ENCODE peak calls at places on chromosomes 13 and 19, in eight cellular contexts. S is astrocyte of the cerebellum; L is AG04450; O is pancreas; U is BJ; Y is GM06990; N is CD4-positive, alpha-beta T cell; G is nephron progenitor cell. A is an unnamed sample.

GRCh38 chr13:46489586-46490023 is 63.4 kb upstream of the LRCH1 start:
- DNase-seq in Y (no peak), U (peak; percentile 78), L (peak; percentile 7), O (no peak), G (no peak), N (no peak), S (peak; percentile 70), A (peak; percentile 82)

GRCh38 chr19:36916991-36917390 is 859 bp downstream of the ZNF568 start:
- DNase-seq in S (no peak), N (no peak), L (no peak), G (no peak), Y (peak; percentile 9), O (no peak), U (peak; percentile 1), A (no peak)

GRCh38 chr13:111344471-111345191 is 24.2 kb downstream of the TEX29 start:
- DNase-seq in L (peak; percentile 93), U (no peak), N (no peak), G (peak; percentile 65), S (no peak), O (peak; percentile 28), Y (no peak), A (peak; percentile 23)

GRCh38 chr19:6056801-6057650 is 53.3 kb downstream of the RFX2 start:
- DNase-seq in O (peak; percentile 43), U (peak; percentile 95), L (peak; percentile 65), G (no peak), N (no peak), Y (no peak), S (peak; percentile 90), A (peak; percentile 53)

GRCh38 chr13:43487885-43488284 is 298.9 kb downstream of the ENOX1 start:
- DNase-seq in G (no peak), S (no peak), Y (no peak), O (no peak), L (no peak), U (no peak), N (no peak), A (no peak)

GRCh38 chr19:40419780-40420179 is 6.0 kb downstream of the SERTAD1 start:
- DNase-seq in S (no peak), U (no peak), N (no peak), L (no peak), Y (no peak), G (no peak), O (no peak), A (no peak)

GRCh38 chr19:38663957-38664502 is 16.6 kb downstream of the ACTN4 start:
- DNase-seq in O (no peak), S (no peak), Y (no peak), U (no peak), G (no peak), L (no peak), N (no peak), A (no peak)

GRCh38 chr13:114108141-114108761 is 24.2 kb downstream of the RASA3 start:
- DNase-seq in U (no peak), G (peak; percentile 0), Y (no peak), S (no peak), O (no peak), N (peak; percentile 1), L (no peak), A (no peak)

GRCh38 chr13:21297452-21297851 is 121.0 kb downstream of the MRPL57 start:
- DNase-seq in Y (no peak), N (no peak), U (no peak), S (no peak), L (no peak), G (no peak), O (no peak), A (no peak)

GRCh38 chr19:29569038-29569911 is 36.8 kb upstream of the POP4 start:
- DNase-seq in L (no peak), O (no peak), N (no peak), U (no peak), Y (no peak), S (no peak), G (no peak), A (no peak)

GRCh38 chr13:65595881-65596280 is 1634.3 kb downstream of the PCDH9 start:
- DNase-seq in G (no peak), U (no peak), L (peak; percentile 8), N (no peak), Y (no peak), O (no peak), S (no peak), A (no peak)

GRCh38 chr13:21661097-21661496 is 9.8 kb upstream of the FGF9 start:
- DNase-seq in U (no peak), G (no peak), S (no peak), O (no peak), Y (no peak), N (no peak), L (no peak), A (no peak)

GRCh38 chr19:39795001-39795400 is 16.3 kb downstream of the LEUTX start:
- DNase-seq in G (no peak), L (no peak), S (no peak), N (no peak), U (no peak), O (no peak), Y (peak; percentile 40), A (no peak)

GRCh38 chr19:10454267-10454666 is 33.9 kb downstream of the PDE4A start:
- DNase-seq in O (no peak), L (no peak), U (no peak), N (no peak), Y (no peak), S (no peak), G (peak; percentile 46), A (no peak)

DNA sequence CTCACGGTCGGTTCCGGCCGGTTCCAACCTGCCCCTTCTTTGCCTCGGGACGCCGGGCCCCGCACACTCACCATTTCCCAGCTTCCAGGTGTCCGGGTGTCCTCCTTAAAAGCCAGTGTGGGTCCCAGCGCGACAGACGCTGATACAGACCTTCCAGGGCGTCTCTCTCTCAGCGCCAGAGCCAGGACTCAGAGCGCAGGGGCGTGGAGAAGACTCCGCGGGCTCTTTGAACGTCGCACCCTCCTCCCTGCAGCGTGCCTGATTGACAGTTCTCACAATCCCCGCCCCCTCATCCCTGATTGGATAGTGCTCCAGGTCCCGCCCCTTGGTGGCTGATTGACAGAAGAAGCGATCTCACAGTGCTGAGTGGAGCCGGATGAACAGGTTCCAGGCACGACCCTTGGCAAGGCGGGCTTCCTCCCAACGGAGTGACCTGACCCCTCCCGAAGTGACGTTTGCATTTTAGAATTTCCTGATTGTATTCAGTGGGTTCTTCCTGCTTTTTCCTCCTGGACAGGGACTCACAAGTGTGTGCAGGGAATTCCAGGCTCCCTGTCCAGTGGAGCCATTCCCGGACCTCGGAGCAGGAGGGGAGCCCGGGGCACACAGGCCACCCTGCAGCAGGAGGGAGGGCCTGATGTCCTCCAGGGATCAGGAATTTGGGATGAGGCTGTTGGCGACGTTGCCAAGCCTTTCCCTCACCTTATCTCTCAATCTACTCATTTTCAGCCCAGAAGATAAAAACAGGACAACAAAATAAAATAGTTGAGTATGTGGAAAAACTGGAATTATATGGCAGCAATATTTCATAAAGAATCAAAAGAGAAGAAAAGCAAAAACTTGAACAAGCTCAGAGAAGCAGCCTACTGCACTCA is at the start of gene ZNF823:
- DNase-seq in L (peak; percentile 93), U (peak; percentile 91), O (peak; percentile 100), N (peak; percentile 98), Y (peak; percentile 90), S (peak; percentile 90), G (peak; percentile 99), A (peak; percentile 79)
- TF ChIP-seq CTCF in L (no peak), U (no peak), O (no peak), N (no peak), Y (no peak), S (no peak), G (no peak), A (no peak)

GRCh38 chr13:91813255-91813654 is 414.8 kb downstream of the GPC5 start:
- DNase-seq in G (no peak), U (no peak), S (no peak), Y (no peak), N (no peak), O (no peak), L (no peak), A (no peak)

GRCh38 chr13:91817250-91817649 is 418.8 kb downstream of the GPC5 start:
- DNase-seq in L (no peak), S (no peak), G (no peak), Y (no peak), N (no peak), U (no peak), O (no peak), A (no peak)
- TF ChIP-seq CTCF in L (peak; percentile 36), S (peak; percentile 36), G (no peak), Y (no peak), N (no peak), U (no peak), O (no peak), A (no peak)

GRCh38 chr19:51712461-51713081 is 11.2 kb downstream of the HAS1 start:
- DNase-seq in U (no peak), N (no peak), O (no peak), Y (no peak), S (no peak), G (no peak), L (no peak), A (no peak)
- TF ChIP-seq CTCF in U (peak; percentile 43), N (no peak), O (peak; percentile 21), Y (peak; percentile 55), S (peak; percentile 53), G (no peak), L (peak; percentile 45), A (peak; percentile 28)

GRCh38 chr13:73038064-73038463 is 20.7 kb upstream of the KLF5 start:
- DNase-seq in S (no peak), U (no peak), G (no peak), Y (no peak), O (no peak), L (no peak), N (no peak), A (no peak)

GRCh38 chr13:73040968-73041580 is 17.7 kb upstream of the KLF5 start:
- DNase-seq in N (no peak), U (no peak), G (no peak), S (no peak), Y (no peak), L (no peak), O (no peak), A (no peak)

GRCh38 chr13:73036566-73036965 is 22.2 kb upstream of the KLF5 start:
- DNase-seq in N (no peak), L (no peak), O (no peak), S (no peak), U (no peak), Y (no peak), G (no peak), A (no peak)

GRCh38 chr13:73040479-73040878 is 18.3 kb upstream of the KLF5 start:
- DNase-seq in G (no peak), Y (no peak), S (no peak), O (no peak), L (no peak), U (no peak), N (no peak), A (no peak)

DNA sequence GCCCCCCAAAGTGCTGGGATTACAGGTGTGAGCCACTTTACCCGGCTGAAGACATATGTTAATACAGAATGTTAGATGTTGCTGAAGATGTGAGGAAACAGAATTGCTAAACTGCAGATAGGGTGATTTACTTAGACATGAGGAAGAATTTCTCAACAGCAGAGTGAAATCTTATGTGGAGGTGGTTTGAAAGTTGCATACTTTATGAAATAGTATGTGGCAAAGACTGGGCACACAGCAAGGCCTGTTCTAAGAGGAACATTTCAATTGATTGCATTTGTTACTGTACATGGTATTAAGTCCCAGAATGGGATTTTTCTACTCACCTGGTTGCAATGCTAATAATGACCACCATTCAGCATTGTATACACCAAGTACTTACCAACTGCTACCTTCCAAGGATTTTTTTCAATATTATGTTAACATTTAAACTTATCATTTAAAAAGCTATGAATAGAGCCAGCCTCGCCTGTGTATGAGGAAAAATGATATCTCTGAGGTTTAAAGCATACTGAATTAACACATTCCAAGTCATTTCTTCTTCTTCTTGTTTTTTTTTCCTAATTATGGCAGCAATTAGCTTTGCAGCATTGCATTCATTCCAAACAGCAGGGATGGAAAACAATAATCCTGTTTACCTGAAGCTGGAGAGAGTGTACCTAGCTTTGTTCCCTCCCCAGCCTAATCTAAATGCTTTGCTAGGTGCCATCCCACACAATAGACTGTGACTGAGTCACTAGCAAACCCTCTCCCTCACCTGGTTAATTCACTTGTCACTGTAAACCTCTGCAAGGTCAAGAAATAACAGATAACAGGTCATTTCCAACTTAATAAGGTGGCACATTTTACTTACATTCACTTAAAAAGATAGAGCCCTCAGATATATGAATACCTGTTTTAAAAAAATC is 19.4 kb upstream of the KLF5 start:
- DNase-seq in Y (no peak), N (no peak), O (no peak), S (no peak), U (no peak), G (no peak), L (no peak), A (no peak)
- TF ChIP-seq CTCF in Y (no peak), N (no peak), O (no peak), S (no peak), U (no peak), G (no peak), L (no peak), A (no peak)

A was measured in AG04449.